ENCODE peak calls at places on chromosomes 6 and 20, in seven cellular contexts. Y, E, K, I, D, W and N are unnamed samples.

GRCh38 chr6:98433325-98433724 is 401.0 kb upstream of the POU3F2 start:
- DNase-seq in Y (no peak), D (no peak), E (no peak), K (no peak), W (no peak), I (no peak), N (no peak)

GRCh38 chr6:33807606-33808005 is 3.8 kb upstream of the MLN start:
- DNase-seq in E (no peak), Y (no peak), I (no peak), K (no peak), W (no peak), D (no peak), N (no peak)

GRCh38 chr6:30163090-30163917 is at the start of gene TRIM15:
- DNase-seq in E (no peak), I (no peak), W (no peak), K (no peak), Y (no peak), D (no peak), N (no peak)

GRCh38 chr6:12635813-12636212 is 80.8 kb upstream of the PHACTR1 start:
- DNase-seq in Y (no peak), K (no peak), W (no peak), D (no peak), E (no peak), I (no peak), N (no peak)

GRCh38 chr6:35776364-35777215 is at the start of gene CLPSL2:
- DNase-seq in K (no peak), W (no peak), I (no peak), D (peak), Y (peak), E (no peak), N (peak)

GRCh38 chr20:36572701-36573102 is 695 bp upstream of the TGIF2 start:
- DNase-seq in I (peak), Y (no peak), K (no peak), E (no peak), W (no peak), D (peak), N (peak)

GRCh38 chr6:19833947-19834346 is 3.2 kb upstream of the ID4 start:
- DNase-seq in Y (no peak), D (no peak), I (no peak), W (no peak), E (no peak), K (no peak), N (no peak)

GRCh38 chr20:1979116-1979778 is 14.6 kb downstream of the PDYN start:
- DNase-seq in I (no peak), W (no peak), Y (no peak), K (no peak), E (no peak), D (no peak), N (no peak)

GRCh38 chr6:154164397-154164796 is 125.4 kb downstream of the OPRM1 start:
- DNase-seq in E (no peak), W (peak), Y (no peak), D (no peak), I (no peak), K (peak), N (peak)

GRCh38 chr20:38123021-38123587 is 42.0 kb downstream of the TGM2 start:
- DNase-seq in I (peak), D (no peak), K (peak), Y (no peak), E (no peak), W (no peak), N (no peak)

GRCh38 chr6:46453756-46454316 is 37.4 kb downstream of the RCAN2 start:
- DNase-seq in Y (no peak), E (no peak), K (no peak), W (no peak), I (no peak), D (no peak), N (no peak)

GRCh38 chr20:49399329-49399728 is 83.1 kb downstream of the KCNB1 start:
- DNase-seq in D (no peak), I (no peak), W (peak), Y (no peak), K (no peak), E (no peak), N (no peak)

GRCh38 chr6:33896391-33897192 is 92.8 kb upstream of the MLN start:
- DNase-seq in D (no peak), Y (no peak), K (no peak), E (no peak), W (no peak), I (no peak), N (no peak)

GRCh38 chr6:6657820-6658217 is 69.3 kb downstream of the LY86 start:
- DNase-seq in I (no peak), Y (no peak), D (no peak), K (no peak), E (no peak), W (no peak), N (no peak)

GRCh38 chr6:120604510-120604909 is 729.8 kb downstream of the TBC1D32 start:
- DNase-seq in E (no peak), K (no peak), W (no peak), Y (no peak), I (no peak), D (no peak), N (peak)

DNA sequence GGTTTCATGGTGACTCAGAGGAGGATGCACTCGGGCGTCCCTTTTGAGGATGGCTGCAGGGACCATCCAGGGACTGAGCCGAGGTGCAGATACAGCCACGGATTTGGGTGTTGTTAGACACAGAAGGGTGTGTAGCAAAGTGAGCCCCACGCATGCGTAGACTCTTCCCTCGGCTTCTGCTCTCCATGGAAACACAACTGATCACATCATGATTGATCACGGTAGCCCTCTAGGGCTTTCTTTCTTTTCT is 606 bp upstream of the ULBP1 start:
- DNase-seq in D (no peak), W (no peak), K (no peak), Y (no peak), I (no peak), E (no peak), N (no peak)
- H3K4me3 ChIP-seq in D (no peak), W (peak), K (no peak), Y (peak), I (peak), E (peak), N (no peak)

DNA sequence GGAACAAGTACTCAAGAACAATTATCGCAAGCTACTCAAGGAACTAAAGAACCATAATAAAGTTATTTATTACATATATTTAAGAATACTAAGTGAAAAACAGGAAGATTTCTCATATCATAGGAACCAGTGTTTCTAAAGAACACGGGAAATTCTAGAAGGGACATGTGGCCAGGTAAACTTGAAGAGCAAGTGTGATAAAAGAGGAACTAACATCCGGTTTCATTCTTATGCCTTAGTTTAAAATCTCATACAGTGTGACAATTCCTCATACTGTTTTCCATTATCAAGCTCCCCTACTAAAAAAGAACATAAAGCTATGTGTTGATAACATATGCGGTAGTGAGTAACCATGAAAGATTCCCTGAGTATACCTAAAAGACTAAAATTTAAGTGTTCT is 163.5 kb upstream of the SHLD1 start:
- DNase-seq in D (no peak), W (no peak), K (no peak), E (no peak), I (no peak), Y (no peak), N (no peak)
- H3K27ac ChIP-seq in D (no peak), W (no peak), K (no peak), E (no peak), I (peak), Y (no peak), N (no peak)

GRCh38 chr6:69105288-69105687 is 470.2 kb downstream of the ADGRB3 start:
- DNase-seq in Y (no peak), I (no peak), E (no peak), K (no peak), W (no peak), D (peak), N (no peak)
- TF ChIP-seq CTCF in Y (no peak), I (no peak), E (no peak), K (no peak), W (no peak), D (peak), N (no peak)

GRCh38 chr20:44609511-44610312 is 27.3 kb downstream of the PKIG start:
- DNase-seq in K (peak), E (peak), D (peak), Y (peak), W (peak), I (peak), N (peak)
- H3K4me3 ChIP-seq in K (peak), E (peak), D (peak), Y (no peak), W (peak), I (peak), N (no peak)

GRCh38 chr6:169175360-169175887 is 78.2 kb downstream of the THBS2 start:
- DNase-seq in Y (no peak), I (no peak), K (no peak), D (no peak), E (no peak), W (no peak), N (no peak)
- H3K27ac ChIP-seq in Y (no peak), I (no peak), K (no peak), D (no peak), E (no peak), W (no peak), N (no peak)